ENCODE peak calls at places on chromosome 1, in seven cellular contexts. Q, E, S, R, Y, X and O are unnamed samples.
A peak's percentile ranks its signal among the peaks of the same experiment; 100 is the strongest.

GRCh38 chr1:118335372-118335771 is 150.3 kb upstream of the SPAG17 start:
- DNase-seq in Q (no peak), E (no peak), S (no peak), R (no peak), Y (no peak), X (no peak), O (no peak)

GRCh38 chr1:12629521-12629956 is 11.5 kb upstream of the DHRS3 start:
- DNase-seq in Q (peak; percentile 73), E (no peak), S (no peak), R (no peak), Y (no peak), X (no peak), O (no peak)

GRCh38 chr1:185681034-185681633 is 53.1 kb upstream of the HMCN1 start:
- DNase-seq in Q (peak; percentile 57), E (no peak), S (no peak), R (no peak), Y (no peak), X (no peak), O (no peak)

GRCh38 chr1:232844791-232845190 is 39.6 kb downstream of the MAP10 start:
- DNase-seq in Q (no peak), E (no peak), S (no peak), R (no peak), Y (peak; percentile 78), X (no peak), O (no peak)

GRCh38 chr1:213573648-213574009 is 414.1 kb upstream of the PROX1 start:
- DNase-seq in Q (no peak), E (no peak), S (no peak), R (no peak), Y (no peak), X (no peak), O (no peak)

GRCh38 chr1:37175666-37176215 is 141.4 kb upstream of the GRIK3 start:
- DNase-seq in Q (no peak), E (no peak), S (no peak), R (no peak), Y (no peak), X (no peak), O (no peak)

GRCh38 chr1:216793303-216793702 is 70.1 kb upstream of the ESRRG start:
- DNase-seq in Q (no peak), E (no peak), S (no peak), R (no peak), Y (no peak), X (no peak), O (no peak)

GRCh38 chr1:6724517-6725141 is 23.0 kb upstream of the DNAJC11 start:
- DNase-seq in Q (no peak), E (no peak), S (no peak), R (no peak), Y (peak; percentile 94), X (no peak), O (no peak)

GRCh38 chr1:109282497-109282951 is 421 bp downstream of the PSRC1 start:
- DNase-seq in Q (no peak), E (no peak), S (no peak), R (no peak), Y (no peak), X (no peak), O (no peak)

GRCh38 chr1:214445846-214446614 is 105.4 kb downstream of the PTPN14 start:
- DNase-seq in Q (no peak), E (no peak), S (peak; percentile 43), R (no peak), Y (peak; percentile 44), X (no peak), O (no peak)

GRCh38 chr1:59972216-59972924 is 45.8 kb upstream of the CYP2J2 start:
- DNase-seq in Q (peak; percentile 82), E (no peak), S (no peak), R (no peak), Y (no peak), X (no peak), O (peak; percentile 30)

GRCh38 chr1:170666661-170667060 is 2.7 kb downstream of the PRRX1 start:
- DNase-seq in Q (no peak), E (no peak), S (no peak), R (no peak), Y (no peak), X (no peak), O (no peak)

GRCh38 chr1:247857069-247857985 is at the start of gene TRIM58:
- DNase-seq in Q (no peak), E (no peak), S (peak; percentile 58), R (no peak), Y (peak; percentile 97), X (no peak), O (no peak)

GRCh38 chr1:27862671-27863551 is 9.4 kb upstream of the THEMIS2 start:
- DNase-seq in Q (no peak), E (no peak), S (peak; percentile 49), R (no peak), Y (peak; percentile 92), X (no peak), O (no peak)